ENCODE peak calls at places on chromosomes 7 and 10, in eight cellular contexts. One of them, this sample, is unnamed.
A peak's percentile ranks its signal among the peaks of the same experiment; 100 is the strongest.

GRCh38 chr10:62075414-62075813 is 173.9 kb downstream of the ARID5B start:
- DNase-seq in CD4-positive, alpha-beta T cell: no peak
- DNase-seq in foreskin fibroblast: peak; percentile 65
- DNase-seq in A549: no peak
- DNase-seq in WTC11: no peak
- DNase-seq in dorsolateral prefrontal cortex: no peak
- DNase-seq in fibroblast of lung: no peak
- DNase-seq in neural crest cell: no peak
- DNase-seq in this sample: no peak

GRCh38 chr10:28241766-28242399 is 61.0 kb downstream of the MPP7 start:
- DNase-seq in CD4-positive, alpha-beta T cell: no peak
- DNase-seq in foreskin fibroblast: peak; percentile 29
- DNase-seq in A549: peak; percentile 53
- DNase-seq in WTC11: peak; percentile 28
- DNase-seq in dorsolateral prefrontal cortex: no peak
- DNase-seq in fibroblast of lung: peak; percentile 77
- DNase-seq in neural crest cell: peak; percentile 56
- DNase-seq in this sample: peak; percentile 43

GRCh38 chr10:80408198-80409085 is at the start of gene PRXL2A:
- DNase-seq in CD4-positive, alpha-beta T cell: peak; percentile 66
- DNase-seq in foreskin fibroblast: no peak
- DNase-seq in A549: peak; percentile 78
- DNase-seq in WTC11: peak; percentile 94
- DNase-seq in dorsolateral prefrontal cortex: peak; percentile 94
- DNase-seq in fibroblast of lung: peak; percentile 35
- DNase-seq in neural crest cell: peak; percentile 95
- DNase-seq in this sample: no peak

GRCh38 chr7:19143930-19144574 is 1.2 kb downstream of the FERD3L start:
- DNase-seq in CD4-positive, alpha-beta T cell: no peak
- DNase-seq in foreskin fibroblast: no peak
- DNase-seq in A549: no peak
- DNase-seq in WTC11: peak; percentile 59
- DNase-seq in dorsolateral prefrontal cortex: no peak
- DNase-seq in fibroblast of lung: no peak
- DNase-seq in neural crest cell: peak; percentile 3
- DNase-seq in this sample: no peak

GRCh38 chr7:77245015-77245755 is 45.6 kb upstream of the FGL2 start:
- DNase-seq in CD4-positive, alpha-beta T cell: no peak
- DNase-seq in foreskin fibroblast: no peak
- DNase-seq in A549: no peak
- DNase-seq in WTC11: no peak
- DNase-seq in dorsolateral prefrontal cortex: no peak
- DNase-seq in fibroblast of lung: no peak
- DNase-seq in neural crest cell: no peak
- DNase-seq in this sample: no peak

GRCh38 chr10:69963178-69963834 is 89.3 kb upstream of the MACROH2A2 start:
- DNase-seq in CD4-positive, alpha-beta T cell: no peak
- DNase-seq in foreskin fibroblast: no peak
- DNase-seq in A549: no peak
- DNase-seq in WTC11: no peak
- DNase-seq in dorsolateral prefrontal cortex: no peak
- DNase-seq in fibroblast of lung: no peak
- DNase-seq in neural crest cell: no peak
- DNase-seq in this sample: no peak

GRCh38 chr7:74002474-74003017 is 25.4 kb upstream of the ELN start:
- DNase-seq in CD4-positive, alpha-beta T cell: no peak
- DNase-seq in foreskin fibroblast: no peak
- DNase-seq in A549: peak; percentile 68
- DNase-seq in WTC11: no peak
- DNase-seq in dorsolateral prefrontal cortex: no peak
- DNase-seq in fibroblast of lung: peak; percentile 60
- DNase-seq in neural crest cell: no peak
- DNase-seq in this sample: peak; percentile 58

GRCh38 chr7:154744861-154745258 is 258.1 kb downstream of the PAXIP1 start:
- DNase-seq in CD4-positive, alpha-beta T cell: no peak
- DNase-seq in foreskin fibroblast: no peak
- DNase-seq in A549: no peak
- DNase-seq in WTC11: no peak
- DNase-seq in dorsolateral prefrontal cortex: no peak
- DNase-seq in fibroblast of lung: no peak
- DNase-seq in neural crest cell: no peak
- DNase-seq in this sample: no peak

GRCh38 chr7:135169141-135169935 is 1.2 kb downstream of the CYREN start:
- DNase-seq in CD4-positive, alpha-beta T cell: no peak
- DNase-seq in foreskin fibroblast: no peak
- DNase-seq in A549: peak; percentile 76
- DNase-seq in WTC11: peak; percentile 71
- DNase-seq in dorsolateral prefrontal cortex: no peak
- DNase-seq in fibroblast of lung: no peak
- DNase-seq in neural crest cell: no peak
- DNase-seq in this sample: peak; percentile 48

GRCh38 chr7:4739528-4739992 is 35.9 kb upstream of the AP5Z1 start:
- DNase-seq in CD4-positive, alpha-beta T cell: peak; percentile 82
- DNase-seq in foreskin fibroblast: no peak
- DNase-seq in A549: peak; percentile 83
- DNase-seq in WTC11: no peak
- DNase-seq in dorsolateral prefrontal cortex: peak; percentile 77
- DNase-seq in fibroblast of lung: peak; percentile 54
- DNase-seq in neural crest cell: no peak
- DNase-seq in this sample: no peak

GRCh38 chr10:31123946-31124345 is 92.3 kb upstream of the ZNF438 start:
- DNase-seq in CD4-positive, alpha-beta T cell: no peak
- DNase-seq in foreskin fibroblast: no peak
- DNase-seq in A549: no peak
- DNase-seq in WTC11: no peak
- DNase-seq in dorsolateral prefrontal cortex: no peak
- DNase-seq in fibroblast of lung: no peak
- DNase-seq in neural crest cell: no peak
- DNase-seq in this sample: no peak

GRCh38 chr10:120508393-120508792 is 51.4 kb downstream of the PLPP4 start:
- DNase-seq in CD4-positive, alpha-beta T cell: no peak
- DNase-seq in foreskin fibroblast: no peak
- DNase-seq in A549: peak; percentile 13
- DNase-seq in WTC11: no peak
- DNase-seq in dorsolateral prefrontal cortex: no peak
- DNase-seq in fibroblast of lung: no peak
- DNase-seq in neural crest cell: no peak
- DNase-seq in this sample: peak; percentile 79

GRCh38 chr10:21021843-21022594 is 124.9 kb upstream of the NEBL start:
- DNase-seq in CD4-positive, alpha-beta T cell: no peak
- DNase-seq in foreskin fibroblast: no peak
- DNase-seq in A549: peak; percentile 25
- DNase-seq in WTC11: no peak
- DNase-seq in dorsolateral prefrontal cortex: no peak
- DNase-seq in fibroblast of lung: no peak
- DNase-seq in neural crest cell: no peak
- DNase-seq in this sample: no peak

GRCh38 chr7:37208528-37208927 is 240.1 kb downstream of the ELMO1 start:
- DNase-seq in CD4-positive, alpha-beta T cell: peak; percentile 19
- DNase-seq in foreskin fibroblast: peak; percentile 20
- DNase-seq in A549: peak; percentile 56
- DNase-seq in WTC11: peak; percentile 32
- DNase-seq in dorsolateral prefrontal cortex: peak; percentile 69
- DNase-seq in fibroblast of lung: peak; percentile 99
- DNase-seq in neural crest cell: peak; percentile 23
- DNase-seq in this sample: peak; percentile 37
- TF ChIP-seq CTCF in CD4-positive, alpha-beta T cell: no peak
- TF ChIP-seq CTCF in foreskin fibroblast: peak; percentile 47
- TF ChIP-seq CTCF in A549: peak; percentile 49
- TF ChIP-seq CTCF in WTC11: no peak
- TF ChIP-seq CTCF in dorsolateral prefrontal cortex: peak; percentile 82
- TF ChIP-seq CTCF in fibroblast of lung: peak; percentile 43
- TF ChIP-seq CTCF in neural crest cell: peak; percentile 68
- TF ChIP-seq CTCF in this sample: peak; percentile 60

DNA sequence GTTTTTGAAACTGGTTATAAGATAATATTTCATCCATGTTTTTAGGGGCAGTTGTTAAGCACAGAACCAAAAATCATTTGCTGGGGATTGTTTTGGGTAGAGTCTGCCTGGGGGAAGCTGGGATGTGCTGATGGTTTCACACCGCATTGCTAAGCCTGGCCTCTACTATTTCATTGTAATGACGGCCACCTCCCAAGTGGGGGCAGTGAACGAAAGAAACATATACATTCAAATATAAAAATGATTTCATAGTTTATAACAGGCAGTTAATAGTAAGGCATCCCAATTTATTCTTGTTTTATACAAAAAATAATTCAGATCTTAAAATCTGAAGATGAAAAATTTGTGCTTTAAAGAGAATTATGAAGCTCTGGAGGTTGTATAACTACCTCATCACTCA is 750.8 kb downstream of the REEP3 start:
- DNase-seq in CD4-positive, alpha-beta T cell: no peak
- DNase-seq in foreskin fibroblast: no peak
- DNase-seq in A549: no peak
- DNase-seq in WTC11: peak; percentile 18
- DNase-seq in dorsolateral prefrontal cortex: no peak
- DNase-seq in fibroblast of lung: no peak
- DNase-seq in neural crest cell: no peak
- DNase-seq in this sample: no peak
- TF ChIP-seq CTCF in CD4-positive, alpha-beta T cell: no peak
- TF ChIP-seq CTCF in foreskin fibroblast: no peak
- TF ChIP-seq CTCF in A549: no peak
- TF ChIP-seq CTCF in WTC11: peak; percentile 18
- TF ChIP-seq CTCF in dorsolateral prefrontal cortex: no peak
- TF ChIP-seq CTCF in fibroblast of lung: no peak
- TF ChIP-seq CTCF in neural crest cell: peak; percentile 27
- TF ChIP-seq CTCF in this sample: no peak

GRCh38 chr10:37857287-37858211 is at the start of gene ZNF248:
- DNase-seq in CD4-positive, alpha-beta T cell: peak; percentile 93
- DNase-seq in foreskin fibroblast: peak; percentile 97
- DNase-seq in A549: peak; percentile 97
- DNase-seq in WTC11: peak; percentile 55
- DNase-seq in dorsolateral prefrontal cortex: peak; percentile 96
- DNase-seq in fibroblast of lung: peak; percentile 97
- DNase-seq in neural crest cell: peak; percentile 66
- DNase-seq in this sample: peak; percentile 94
- TF ChIP-seq CTCF in CD4-positive, alpha-beta T cell: no peak
- TF ChIP-seq CTCF in foreskin fibroblast: no peak
- TF ChIP-seq CTCF in A549: no peak
- TF ChIP-seq CTCF in WTC11: no peak
- TF ChIP-seq CTCF in dorsolateral prefrontal cortex: no peak
- TF ChIP-seq CTCF in fibroblast of lung: no peak
- TF ChIP-seq CTCF in neural crest cell: no peak
- TF ChIP-seq CTCF in this sample: no peak

GRCh38 chr10:23886355-23886754 is 322.6 kb upstream of the KIAA1217 start:
- DNase-seq in CD4-positive, alpha-beta T cell: no peak
- DNase-seq in foreskin fibroblast: no peak
- DNase-seq in A549: peak; percentile 5
- DNase-seq in WTC11: peak; percentile 22
- DNase-seq in dorsolateral prefrontal cortex: no peak
- DNase-seq in fibroblast of lung: no peak
- DNase-seq in neural crest cell: peak; percentile 8
- DNase-seq in this sample: no peak
- TF ChIP-seq CTCF in CD4-positive, alpha-beta T cell: no peak
- TF ChIP-seq CTCF in foreskin fibroblast: no peak
- TF ChIP-seq CTCF in A549: no peak
- TF ChIP-seq CTCF in WTC11: no peak
- TF ChIP-seq CTCF in dorsolateral prefrontal cortex: no peak
- TF ChIP-seq CTCF in fibroblast of lung: no peak
- TF ChIP-seq CTCF in neural crest cell: peak; percentile 38
- TF ChIP-seq CTCF in this sample: no peak

GRCh38 chr7:102447311-102447710 is 13.9 kb downstream of the ORAI2 start:
- DNase-seq in CD4-positive, alpha-beta T cell: no peak
- DNase-seq in foreskin fibroblast: no peak
- DNase-seq in A549: no peak
- DNase-seq in WTC11: no peak
- DNase-seq in dorsolateral prefrontal cortex: no peak
- DNase-seq in fibroblast of lung: no peak
- DNase-seq in neural crest cell: no peak
- DNase-seq in this sample: no peak

GRCh38 chr7:102449136-102449535 is 15.5 kb downstream of the ALKBH4 start:
- DNase-seq in CD4-positive, alpha-beta T cell: no peak
- DNase-seq in foreskin fibroblast: no peak
- DNase-seq in A549: no peak
- DNase-seq in WTC11: no peak
- DNase-seq in dorsolateral prefrontal cortex: no peak
- DNase-seq in fibroblast of lung: no peak
- DNase-seq in neural crest cell: no peak
- DNase-seq in this sample: no peak

GRCh38 chr7:102452451-102452850 is 12.2 kb downstream of the ALKBH4 start:
- DNase-seq in CD4-positive, alpha-beta T cell: no peak
- DNase-seq in foreskin fibroblast: no peak
- DNase-seq in A549: no peak
- DNase-seq in WTC11: no peak
- DNase-seq in dorsolateral prefrontal cortex: no peak
- DNase-seq in fibroblast of lung: no peak
- DNase-seq in neural crest cell: no peak
- DNase-seq in this sample: no peak

GRCh38 chr7:102451371-102452054 is 13.2 kb downstream of the ALKBH4 start:
- DNase-seq in CD4-positive, alpha-beta T cell: no peak
- DNase-seq in foreskin fibroblast: no peak
- DNase-seq in A549: no peak
- DNase-seq in WTC11: peak; percentile 55
- DNase-seq in dorsolateral prefrontal cortex: no peak
- DNase-seq in fibroblast of lung: no peak
- DNase-seq in neural crest cell: peak; percentile 65
- DNase-seq in this sample: no peak

GRCh38 chr7:102450242-102450641 is 14.4 kb downstream of the ALKBH4 start:
- DNase-seq in CD4-positive, alpha-beta T cell: peak; percentile 52
- DNase-seq in foreskin fibroblast: no peak
- DNase-seq in A549: no peak
- DNase-seq in WTC11: no peak
- DNase-seq in dorsolateral prefrontal cortex: peak; percentile 74
- DNase-seq in fibroblast of lung: no peak
- DNase-seq in neural crest cell: no peak
- DNase-seq in this sample: no peak
- TF ChIP-seq CTCF in CD4-positive, alpha-beta T cell: peak; percentile 66
- TF ChIP-seq CTCF in foreskin fibroblast: no peak
- TF ChIP-seq CTCF in A549: peak; percentile 22
- TF ChIP-seq CTCF in WTC11: no peak
- TF ChIP-seq CTCF in dorsolateral prefrontal cortex: peak; percentile 34
- TF ChIP-seq CTCF in fibroblast of lung: no peak
- TF ChIP-seq CTCF in neural crest cell: no peak
- TF ChIP-seq CTCF in this sample: peak; percentile 21

GRCh38 chr7:119944601-119944972 is 328.4 kb upstream of the KCND2 start:
- DNase-seq in CD4-positive, alpha-beta T cell: no peak
- DNase-seq in foreskin fibroblast: no peak
- DNase-seq in A549: no peak
- DNase-seq in WTC11: no peak
- DNase-seq in dorsolateral prefrontal cortex: no peak
- DNase-seq in fibroblast of lung: no peak
- DNase-seq in neural crest cell: no peak
- DNase-seq in this sample: no peak
- TF ChIP-seq CTCF in CD4-positive, alpha-beta T cell: no peak
- TF ChIP-seq CTCF in foreskin fibroblast: no peak
- TF ChIP-seq CTCF in A549: no peak
- TF ChIP-seq CTCF in WTC11: no peak
- TF ChIP-seq CTCF in dorsolateral prefrontal cortex: no peak
- TF ChIP-seq CTCF in fibroblast of lung: no peak
- TF ChIP-seq CTCF in neural crest cell: no peak
- TF ChIP-seq CTCF in this sample: no peak

GRCh38 chr10:89283174-89283987 is 18.5 kb upstream of the IFIT2 start:
- DNase-seq in CD4-positive, alpha-beta T cell: no peak
- DNase-seq in foreskin fibroblast: no peak
- DNase-seq in A549: no peak
- DNase-seq in WTC11: no peak
- DNase-seq in dorsolateral prefrontal cortex: no peak
- DNase-seq in fibroblast of lung: peak; percentile 56
- DNase-seq in neural crest cell: no peak
- DNase-seq in this sample: peak; percentile 83
- TF ChIP-seq CTCF in CD4-positive, alpha-beta T cell: no peak
- TF ChIP-seq CTCF in foreskin fibroblast: no peak
- TF ChIP-seq CTCF in A549: no peak
- TF ChIP-seq CTCF in WTC11: no peak
- TF ChIP-seq CTCF in dorsolateral prefrontal cortex: no peak
- TF ChIP-seq CTCF in fibroblast of lung: no peak
- TF ChIP-seq CTCF in neural crest cell: no peak
- TF ChIP-seq CTCF in this sample: peak; percentile 26